ENCODE peak calls at places on chromosomes 1 and 21, in four cellular contexts. L is left ventricle myocardium inferior, V is OCI-LY7, F is pancreas. H is an unnamed sample.

GRCh38 chr1:245262876-245263625 is 108.3 kb downstream of the KIF26B start:
- DNase-seq in L (no peak), V (no peak), F (no peak), H (no peak)

GRCh38 chr1:94045465-94046056 is 75.4 kb downstream of the ABCA4 start:
- DNase-seq in L (peak; percentile 91), V (no peak), F (no peak), H (no peak)

GRCh38 chr1:18583326-18583941 is 47.2 kb upstream of the PAX7 start:
- DNase-seq in L (peak; percentile 49), V (no peak), F (no peak), H (no peak)

GRCh38 chr1:244053831-244054230 is 2.7 kb downstream of the ZBTB18 start:
- DNase-seq in L (no peak), V (no peak), F (no peak), H (no peak)

GRCh38 chr1:43007377-43008105 is 48.9 kb upstream of the SLC2A1 start:
- DNase-seq in L (no peak), V (no peak), F (peak; percentile 62), H (no peak)

GRCh38 chr21:33998402-33998801 is 75.0 kb upstream of the MRPS6 start:
- DNase-seq in L (no peak), V (no peak), F (no peak), H (peak; percentile 48)

GRCh38 chr1:227887697-227888403 is 59.9 kb downstream of the WNT9A start:
- DNase-seq in L (peak; percentile 79), V (no peak), F (peak; percentile 62), H (no peak)

GRCh38 chr1:234047113-234047512 is 142.6 kb downstream of the SLC35F3 start:
- DNase-seq in L (no peak), V (no peak), F (no peak), H (no peak)

GRCh38 chr1:84505167-84506001 is 802 bp upstream of the SPATA1 start:
- DNase-seq in L (peak; percentile 74), V (peak; percentile 65), F (peak; percentile 78), H (no peak)

GRCh38 chr1:9655127-9655723 is 3.7 kb downstream of the PIK3CD start:
- DNase-seq in L (no peak), V (peak; percentile 49), F (no peak), H (no peak)

GRCh38 chr1:33852711-33853110 is 11.2 kb upstream of the HMGB4 start:
- DNase-seq in L (no peak), V (no peak), F (no peak), H (no peak)

GRCh38 chr1:20732071-20732587 is 374 bp downstream of the SH2D5 start:
- DNase-seq in L (peak; percentile 52), V (peak; percentile 67), F (peak; percentile 81), H (no peak)

GRCh38 chr21:26506951-26507350 is 66.1 kb downstream of the CYYR1 start:
- DNase-seq in L (no peak), V (no peak), F (no peak), H (no peak)

GRCh38 chr21:26061437-26061836 is 109.1 kb downstream of the APP start:
- DNase-seq in L (no peak), V (no peak), F (no peak), H (no peak)

GRCh38 chr1:159800177-159800935 is 1.8 kb upstream of the FCRL6 start:
- DNase-seq in L (no peak), V (no peak), F (no peak), H (peak; percentile 75)

GRCh38 chr1:80457409-80457808 is 1343.3 kb upstream of the ADGRL2 start:
- DNase-seq in L (no peak), V (no peak), F (no peak), H (no peak)

GRCh38 chr1:151898519-151898991 is 10.8 kb downstream of the THEM4 start:
- DNase-seq in L (no peak), V (no peak), F (no peak), H (peak; percentile 53)

GRCh38 chr1:176617881-176618280 is 154.9 kb downstream of the PAPPA2 start:
- DNase-seq in L (no peak), V (no peak), F (no peak), H (no peak)

GRCh38 chr1:4071675-4072074 is 171.6 kb upstream of the C1orf174 start:
- DNase-seq in L (no peak), V (no peak), F (peak; percentile 28), H (no peak)

GRCh38 chr1:54709547-54710292 is 5.9 kb upstream of the TTC4 start:
- DNase-seq in L (no peak), V (no peak), F (no peak), H (no peak)

GRCh38 chr1:204077979-204078696 is 5.2 kb downstream of the SOX13 start:
- DNase-seq in L (no peak), V (no peak), F (no peak), H (no peak)

GRCh38 chr1:92087542-92087941 is 7.4 kb downstream of the BTBD8 start:
- DNase-seq in L (no peak), V (no peak), F (no peak), H (no peak)

GRCh38 chr1:9871021-9871420 is 39.0 kb downstream of the CTNNBIP1 start:
- DNase-seq in L (no peak), V (peak; percentile 77), F (peak; percentile 40), H (no peak)

GRCh38 chr1:246184503-246184902 is 322.6 kb downstream of the SMYD3 start:
- DNase-seq in L (no peak), V (no peak), F (no peak), H (no peak)

GRCh38 chr1:43286115-43286514 is 734 bp upstream of the C1orf210 start:
- DNase-seq in L (no peak), V (no peak), F (no peak), H (no peak)

GRCh38 chr1:96710708-96711477 is 10.7 kb upstream of the PTBP2 start:
- DNase-seq in L (no peak), V (no peak), F (no peak), H (no peak)

GRCh38 chr1:152577168-152577567 is 3.1 kb downstream of the LCE3D start:
- DNase-seq in L (no peak), V (no peak), F (no peak), H (no peak)

GRCh38 chr1:35633526-35633925 is 7.8 kb downstream of the PSMB2 start:
- DNase-seq in L (no peak), V (no peak), F (no peak), H (no peak)

GRCh38 chr1:109151146-109151545 is 37.2 kb downstream of the ELAPOR1 start:
- DNase-seq in L (peak; percentile 47), V (no peak), F (peak; percentile 68), H (no peak)

GRCh38 chr21:21715286-21715969 is 717.2 kb downstream of the NCAM2 start:
- DNase-seq in L (no peak), V (no peak), F (no peak), H (no peak)

GRCh38 chr21:33993286-33994231 is 78.0 kb upstream of the ATP5PO start:
- DNase-seq in L (no peak), V (peak; percentile 40), F (no peak), H (no peak)

GRCh38 chr1:69513621-69514020 is 54.1 kb upstream of the LRRC7 start:
- DNase-seq in L (no peak), V (no peak), F (no peak), H (no peak)

GRCh38 chr21:15071012-15071411 is 6.2 kb upstream of the NRIP1 start:
- DNase-seq in L (no peak), V (no peak), F (no peak), H (no peak)

GRCh38 chr1:31583995-31584868 is 7.9 kb downstream of the TINAGL1 start:
- DNase-seq in L (peak; percentile 89), V (no peak), F (peak; percentile 91), H (no peak)

GRCh38 chr1:31584869-31585735 is 8.8 kb downstream of the TINAGL1 start:
- DNase-seq in L (no peak), V (no peak), F (no peak), H (no peak)

GRCh38 chr1:31581821-31582810 is 5.8 kb downstream of the TINAGL1 start:
- DNase-seq in L (no peak), V (no peak), F (no peak), H (no peak)

GRCh38 chr1:31580891-31581603 is 4.7 kb downstream of the TINAGL1 start:
- DNase-seq in L (no peak), V (no peak), F (no peak), H (no peak)

GRCh38 chr1:31583082-31583994 is 7.0 kb downstream of the TINAGL1 start:
- DNase-seq in L (peak; percentile 53), V (no peak), F (no peak), H (no peak)
- H3K4me3 ChIP-seq in L (peak overlapping the region; percentile 70), V (no peak overlapping the region), F (no peak overlapping the region), H (no peak overlapping the region)

GRCh38 chr1:197017558-197018146 is 40.3 kb downstream of the CFHR5 start:
- DNase-seq in L (no peak), V (no peak), F (no peak), H (no peak)
- H3K4me3 ChIP-seq in L (peak overlapping the region; percentile 4), V (no peak overlapping the region), F (no peak overlapping the region), H (no peak overlapping the region)

DNA sequence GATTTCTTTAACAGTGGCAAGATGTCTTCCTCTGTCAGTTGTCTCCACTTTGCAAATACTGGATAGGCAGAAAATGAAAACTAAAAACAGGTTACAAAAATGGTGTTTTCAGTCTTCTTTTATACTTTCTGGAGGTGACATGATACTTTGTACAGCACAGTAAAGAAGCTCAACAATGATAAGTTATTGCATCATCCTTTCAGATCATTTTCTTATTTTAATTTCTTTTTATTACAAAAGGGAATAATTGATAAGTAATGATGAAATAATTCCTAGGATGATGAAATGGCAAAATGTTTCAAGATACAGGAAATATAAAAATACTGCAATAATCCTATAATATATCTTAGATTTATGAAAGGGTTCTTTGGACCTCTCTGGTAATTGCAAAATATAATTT is 16.5 kb downstream of the GORAB start:
- DNase-seq in L (no peak), V (no peak), F (no peak), H (no peak)
- H3K4me3 ChIP-seq in L (no peak overlapping the region), V (no peak overlapping the region), F (no peak overlapping the region), H (no peak overlapping the region)

DNA sequence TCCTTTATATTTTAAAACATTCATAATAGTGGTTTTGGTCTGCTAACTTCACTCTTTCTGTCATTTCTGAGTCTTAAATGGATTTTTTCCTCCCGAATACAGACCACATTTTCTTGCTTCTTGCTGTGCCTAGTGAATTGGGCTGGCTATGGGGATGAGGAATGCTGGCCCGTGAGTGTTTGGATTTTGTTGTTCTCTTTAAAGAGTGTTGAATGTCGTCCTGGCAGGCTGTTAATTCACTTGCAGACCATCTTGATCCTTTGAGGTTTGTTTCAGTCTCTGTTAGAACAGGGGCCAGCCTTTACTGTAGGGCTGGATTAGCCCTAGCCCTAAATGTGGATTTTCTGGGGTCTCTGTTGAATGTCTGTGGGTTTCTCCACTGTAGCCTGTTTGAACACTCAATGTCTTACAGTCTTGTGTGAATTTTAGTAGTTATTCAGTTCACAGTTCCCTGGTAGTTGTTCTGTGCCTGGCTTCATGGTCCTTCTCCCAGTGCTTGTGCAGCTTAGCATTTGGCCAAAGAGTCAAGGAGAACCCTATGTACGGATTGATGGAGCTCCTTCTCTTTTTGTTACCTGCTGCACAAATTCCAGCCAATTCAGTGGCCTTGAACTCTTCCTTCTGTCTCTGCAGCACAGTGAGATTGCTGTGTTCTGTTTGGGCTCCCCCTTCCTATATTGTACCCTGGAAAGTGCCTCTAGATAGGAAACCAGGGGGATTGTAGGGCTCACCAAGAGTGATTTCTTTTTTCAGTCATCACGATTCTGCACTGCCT is 95.7 kb downstream of the DYRK1A start:
- DNase-seq in L (no peak), V (no peak), F (no peak), H (no peak)
- H3K4me3 ChIP-seq in L (no peak overlapping the region), V (peak overlapping the region; percentile 3), F (no peak overlapping the region), H (no peak overlapping the region)